ENCODE peak calls at places on chromosomes 12 and 14, in five cellular contexts. P is AG04450, F is endodermal cell, B is HFF-Myc, V is colonic mucosa. O is an unnamed sample.

GRCh38 chr12:91893476-91893875 is 252.2 kb downstream of the BTG1 start:
- DNase-seq in B (no peak), V (no peak), P (no peak), F (no peak), O (peak)

GRCh38 chr12:119182701-119183493 is 4.2 kb downstream of the HSPB8 start:
- DNase-seq in V (no peak), B (no peak), F (no peak), P (no peak), O (no peak)

GRCh38 chr12:29148065-29148957 is 767 bp upstream of the FAR2 start:
- DNase-seq in F (no peak), B (peak), V (peak), P (no peak), O (no peak)

GRCh38 chr12:77925536-77926108 is 94.9 kb downstream of the NAV3 start:
- DNase-seq in F (peak), V (peak), B (peak), P (peak), O (peak)

GRCh38 chr12:117580718-117581062 is 219.3 kb upstream of the NOS1 start:
- DNase-seq in B (no peak), P (no peak), F (peak), V (peak), O (no peak)

GRCh38 chr14:89956294-89957009 is 725 bp downstream of the TDP1 start:
- DNase-seq in P (peak), B (peak), F (peak), V (peak), O (no peak)

GRCh38 chr12:2643736-2644135 is 151.0 kb upstream of the FKBP4 start:
- DNase-seq in V (no peak), P (no peak), B (no peak), F (peak), O (no peak)

GRCh38 chr12:105679982-105680381 is 349.5 kb downstream of the C12orf75 start:
- DNase-seq in B (no peak), V (no peak), F (no peak), P (no peak), O (no peak)

GRCh38 chr12:8564656-8565055 is 24.0 kb upstream of the CLEC4E start:
- DNase-seq in F (no peak), P (no peak), V (no peak), B (no peak), O (no peak)

GRCh38 chr14:77889971-77890442 is 90.1 kb downstream of the ADCK1 start:
- DNase-seq in P (peak), V (no peak), F (no peak), B (no peak), O (no peak)

GRCh38 chr14:32711103-32711680 is 227.5 kb upstream of the NPAS3 start:
- DNase-seq in B (no peak), F (peak), V (peak), P (no peak), O (peak)

GRCh38 chr14:35335388-35336092 is 43.4 kb downstream of the PSMA6 start:
- DNase-seq in B (no peak), P (no peak), V (peak), F (no peak), O (peak)

GRCh38 chr14:66403183-66403582 is 83.0 kb upstream of the CCDC196 start:
- DNase-seq in F (no peak), V (no peak), B (peak), P (no peak), O (peak)

GRCh38 chr12:25957898-25958253 is 606 bp upstream of the RASSF8 start:
- DNase-seq in V (no peak), P (peak), F (no peak), B (peak), O (no peak)

GRCh38 chr14:22471545-22472121 is 117.4 kb downstream of the DAD1 start:
- DNase-seq in P (no peak), V (peak), F (peak), B (no peak), O (peak)

GRCh38 chr14:97442363-97442762 is 645.2 kb downstream of the VRK1 start:
- DNase-seq in P (no peak), F (no peak), B (no peak), V (no peak), O (no peak)

GRCh38 chr14:74592476-74593191 is 19.4 kb downstream of the LTBP2 start:
- DNase-seq in F (no peak), V (no peak), B (no peak), P (no peak), O (no peak)

GRCh38 chr12:52155048-52155868 is 36.6 kb downstream of the KRT80 start:
- DNase-seq in P (no peak), V (peak), F (peak), B (no peak), O (no peak)

GRCh38 chr12:92193846-92194245 is 48.2 kb upstream of the BTG1 start:
- DNase-seq in F (no peak), P (no peak), V (no peak), B (no peak), O (no peak)

GRCh38 chr14:69559581-69560011 is 15.1 kb downstream of the CCDC177 start:
- DNase-seq in B (no peak), P (no peak), F (no peak), V (no peak), O (no peak)

GRCh38 chr14:59343585-59343984 is 121.6 kb downstream of the GPR135 start:
- DNase-seq in B (no peak), V (no peak), P (no peak), F (peak), O (no peak)

GRCh38 chr12:29152223-29152868 is 3.3 kb downstream of the FAR2 start:
- DNase-seq in F (no peak), V (no peak), B (no peak), P (no peak), O (no peak)

GRCh38 chr14:43625294-43625693 is 881.8 kb downstream of the FSCB start:
- DNase-seq in P (no peak), F (no peak), B (no peak), V (no peak), O (no peak)

GRCh38 chr14:24978862-24979724 is 70.9 kb downstream of the STXBP6 start:
- DNase-seq in B (no peak), F (no peak), P (no peak), V (no peak), O (no peak)

GRCh38 chr14:80146941-80147340 is 64.4 kb downstream of the DIO2 start:
- DNase-seq in P (no peak), B (no peak), V (no peak), F (no peak), O (no peak)
- H3K4me3 ChIP-seq in P (no peak), B (no peak), V (no peak), F (no peak), O (no peak)

DNA sequence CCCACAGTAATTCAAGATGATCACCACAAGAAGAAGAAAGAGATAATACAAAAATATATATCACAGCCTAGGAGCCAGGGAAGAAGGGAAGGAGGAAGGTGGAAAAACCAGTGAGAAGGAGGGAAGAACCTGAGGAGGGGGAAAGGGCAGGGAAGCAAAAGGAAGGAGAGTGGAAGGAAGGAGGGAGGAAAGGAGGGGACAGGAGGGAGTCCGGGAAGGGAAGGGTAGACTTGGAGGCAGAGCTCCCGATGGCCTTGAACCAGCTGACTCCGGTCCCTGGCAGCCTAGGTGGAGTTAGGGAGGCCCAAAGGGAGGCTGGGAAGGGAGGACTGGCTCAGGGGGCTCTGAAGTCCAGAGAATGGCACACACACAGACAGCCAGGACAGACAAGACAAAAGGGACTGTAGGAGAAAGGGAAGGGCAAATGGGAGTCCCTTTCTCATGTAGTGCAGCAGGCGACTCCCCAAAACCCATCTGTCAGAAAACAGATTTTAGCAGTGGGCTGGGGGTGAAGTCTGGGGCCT is 4.7 kb upstream of the ZNF384 start:
- DNase-seq in P (no peak), V (no peak), F (no peak), B (no peak), O (no peak)
- TF ChIP-seq CTCF in P (no peak), V (no peak), F (no peak), B (no peak), O (no peak)

GRCh38 chr12:57605308-57606015 is 838 bp downstream of the DTX3 start:
- DNase-seq in B (no peak), F (peak), P (no peak), V (peak), O (no peak)

GRCh38 chr12:57606821-57607220 is 2.2 kb downstream of the DTX3 start:
- DNase-seq in F (no peak), B (no peak), P (no peak), V (no peak), O (no peak)

GRCh38 chr12:57604454-57605307 is at the start of gene DTX3:
- DNase-seq in F (peak), V (peak), P (no peak), B (no peak), O (no peak)

GRCh38 chr12:57606399-57606798 is 1.8 kb downstream of the DTX3 start:
- DNase-seq in V (no peak), P (no peak), B (no peak), F (no peak), O (no peak)

DNA sequence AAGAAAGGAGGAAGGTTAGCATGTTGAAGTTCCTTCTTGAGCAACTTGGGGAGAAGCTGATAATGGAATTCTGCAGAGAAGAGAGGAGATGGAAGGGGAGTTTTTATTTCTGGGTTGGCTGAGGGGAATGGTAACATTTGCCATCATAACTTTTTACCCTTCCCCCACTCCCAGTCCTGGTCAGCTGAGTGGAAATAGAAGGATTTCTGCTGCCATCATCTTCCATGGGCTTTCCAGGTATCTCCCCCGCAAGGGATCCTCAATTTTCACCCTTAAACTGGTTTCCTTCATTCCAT is 1.3 kb downstream of the DTX3 start:
- DNase-seq in V (no peak), B (no peak), P (no peak), F (no peak), O (no peak)
- H3K4me3 ChIP-seq in V (no peak), B (no peak), P (no peak), F (peak), O (no peak)

GRCh38 chr14:105377555-105378182 is 20.7 kb upstream of the TEX22 start:
- DNase-seq in F (peak), P (no peak), B (no peak), V (no peak), O (no peak)
- TF ChIP-seq CTCF in F (peak), P (no peak), B (no peak), V (no peak), O (no peak)

O was measured in LNCaP clone FGC.